ENCODE peak calls at places on chromosomes 5 and 9, in four cellular contexts. One of them, this sample, is unnamed.

GRCh38 chr9:93156475-93157008 is 22.5 kb upstream of the NINJ1 start:
- DNase-seq in GM12864: peak
- DNase-seq in tibial nerve: no peak
- DNase-seq in AG04450: no peak
- DNase-seq in this sample: peak

GRCh38 chr5:142699105-142699720 is 13.3 kb upstream of the FGF1 start:
- DNase-seq in GM12864: peak
- DNase-seq in tibial nerve: peak
- DNase-seq in AG04450: peak
- DNase-seq in this sample: peak

GRCh38 chr9:19102181-19102630 is 498 bp downstream of the HAUS6 start:
- DNase-seq in GM12864: no peak
- DNase-seq in tibial nerve: no peak
- DNase-seq in AG04450: no peak
- DNase-seq in this sample: peak

GRCh38 chr9:137027369-137028012 is 546 bp downstream of the ABCA2 start:
- DNase-seq in GM12864: no peak
- DNase-seq in tibial nerve: no peak
- DNase-seq in AG04450: no peak
- DNase-seq in this sample: no peak

GRCh38 chr9:16726023-16726422 is 144.4 kb downstream of the BNC2 start:
- DNase-seq in GM12864: no peak
- DNase-seq in tibial nerve: no peak
- DNase-seq in AG04450: no peak
- DNase-seq in this sample: no peak

GRCh38 chr9:87083986-87084385 is 136.7 kb upstream of the GAS1 start:
- DNase-seq in GM12864: no peak
- DNase-seq in tibial nerve: no peak
- DNase-seq in AG04450: no peak
- DNase-seq in this sample: no peak

GRCh38 chr9:16716631-16717030 is 153.8 kb downstream of the BNC2 start:
- DNase-seq in GM12864: no peak
- DNase-seq in tibial nerve: no peak
- DNase-seq in AG04450: no peak
- DNase-seq in this sample: no peak

GRCh38 chr9:114852050-114852594 is 46.3 kb upstream of the TNFSF15 start:
- DNase-seq in GM12864: no peak
- DNase-seq in tibial nerve: peak
- DNase-seq in AG04450: peak
- DNase-seq in this sample: no peak

GRCh38 chr5:2131196-2131595 is 248.5 kb upstream of the IRX4 start:
- DNase-seq in GM12864: no peak
- DNase-seq in tibial nerve: no peak
- DNase-seq in AG04450: no peak
- DNase-seq in this sample: no peak

GRCh38 chr5:94433393-94434149 is 184.8 kb downstream of the KIAA0825 start:
- DNase-seq in GM12864: no peak
- DNase-seq in tibial nerve: peak
- DNase-seq in AG04450: peak
- DNase-seq in this sample: no peak

GRCh38 chr5:73344835-73345234 is 103.7 kb downstream of the FOXD1 start:
- DNase-seq in GM12864: no peak
- DNase-seq in tibial nerve: no peak
- DNase-seq in AG04450: no peak
- DNase-seq in this sample: no peak

GRCh38 chr5:95861858-95862561 is 39.5 kb upstream of the GLRX start:
- DNase-seq in GM12864: no peak
- DNase-seq in tibial nerve: no peak
- DNase-seq in AG04450: no peak
- DNase-seq in this sample: no peak

GRCh38 chr5:41871866-41872265 is 1.6 kb upstream of the OXCT1 start:
- DNase-seq in GM12864: no peak
- DNase-seq in tibial nerve: no peak
- DNase-seq in AG04450: no peak
- DNase-seq in this sample: no peak

GRCh38 chr5:175092691-175093090 is 351.3 kb downstream of the DRD1 start:
- DNase-seq in GM12864: no peak
- DNase-seq in tibial nerve: no peak
- DNase-seq in AG04450: no peak
- DNase-seq in this sample: no peak

GRCh38 chr5:168066536-168067208 is 224.8 kb upstream of the WWC1 start:
- DNase-seq in GM12864: no peak
- DNase-seq in tibial nerve: no peak
- DNase-seq in AG04450: no peak
- DNase-seq in this sample: no peak

GRCh38 chr5:124468671-124469411 is 277.6 kb downstream of the ZNF608 start:
- DNase-seq in GM12864: no peak
- DNase-seq in tibial nerve: no peak
- DNase-seq in AG04450: no peak
- DNase-seq in this sample: no peak

GRCh38 chr5:112338681-112339337 is 80.3 kb downstream of the EPB41L4A start:
- DNase-seq in GM12864: no peak
- DNase-seq in tibial nerve: no peak
- DNase-seq in AG04450: no peak
- DNase-seq in this sample: no peak

GRCh38 chr9:130432796-130433167 is 12.0 kb upstream of the ASS1 start:
- DNase-seq in GM12864: no peak
- DNase-seq in tibial nerve: no peak
- DNase-seq in AG04450: no peak
- DNase-seq in this sample: no peak

GRCh38 chr5:170745481-170746061 is 38.0 kb upstream of the GABRP start:
- DNase-seq in GM12864: no peak
- DNase-seq in tibial nerve: no peak
- DNase-seq in AG04450: no peak
- DNase-seq in this sample: no peak

GRCh38 chr5:171067540-171068130 is 205.8 kb downstream of the RANBP17 start:
- DNase-seq in GM12864: no peak
- DNase-seq in tibial nerve: no peak
- DNase-seq in AG04450: no peak
- DNase-seq in this sample: no peak

GRCh38 chr5:110869927-110870326 is 131.1 kb downstream of the SLC25A46 start:
- DNase-seq in GM12864: no peak
- DNase-seq in tibial nerve: no peak
- DNase-seq in AG04450: no peak
- DNase-seq in this sample: no peak

DNA sequence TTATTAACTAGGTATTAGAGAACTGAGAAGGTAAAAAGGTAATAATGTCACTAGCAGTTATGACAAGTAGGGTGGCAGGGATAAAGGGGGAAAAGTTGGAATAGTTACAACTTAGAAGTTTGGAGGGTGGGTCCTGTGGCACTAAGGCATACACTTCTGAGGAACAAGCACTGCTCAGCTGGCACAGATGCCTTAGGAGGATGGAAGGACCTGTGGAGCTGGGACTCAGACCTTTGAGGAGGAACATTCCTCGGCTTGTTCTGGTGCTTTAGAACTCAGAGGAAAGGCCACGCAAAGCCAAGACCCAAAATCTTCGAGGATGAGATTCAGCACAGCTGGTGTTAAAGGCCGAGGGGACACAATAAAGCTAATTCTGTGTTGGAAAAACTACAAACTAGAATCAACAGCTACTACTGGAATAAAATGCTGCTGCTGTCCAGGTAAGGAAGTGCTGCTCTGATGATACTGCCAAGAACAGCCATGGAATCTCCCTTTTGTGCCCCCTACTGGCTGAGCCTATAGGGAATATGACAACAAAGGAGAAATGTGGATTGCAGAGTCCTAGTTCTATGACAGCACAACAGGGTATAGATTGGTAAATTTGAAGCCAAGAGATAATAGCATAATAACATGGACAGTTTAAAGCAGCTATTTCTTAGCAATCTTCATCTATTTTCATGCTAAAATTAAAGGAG is 126.7 kb downstream of the SLC25A46 start:
- DNase-seq in GM12864: peak
- DNase-seq in tibial nerve: no peak
- DNase-seq in AG04450: no peak
- DNase-seq in this sample: peak
- TF ChIP-seq CTCF in GM12864: peak
- TF ChIP-seq CTCF in tibial nerve: no peak
- TF ChIP-seq CTCF in AG04450: peak
- TF ChIP-seq CTCF in this sample: peak

GRCh38 chr5:146451411-146451810 is 4.3 kb downstream of the TCERG1 start:
- DNase-seq in GM12864: no peak
- DNase-seq in tibial nerve: no peak
- DNase-seq in AG04450: no peak
- DNase-seq in this sample: no peak
- TF ChIP-seq CTCF in GM12864: peak
- TF ChIP-seq CTCF in tibial nerve: no peak
- TF ChIP-seq CTCF in AG04450: peak
- TF ChIP-seq CTCF in this sample: no peak

GRCh38 chr5:129902806-129903205 is 1.5 kb upstream of the CHSY3 start:
- DNase-seq in GM12864: no peak
- DNase-seq in tibial nerve: no peak
- DNase-seq in AG04450: no peak
- DNase-seq in this sample: no peak

GRCh38 chr5:129903466-129904101 is 681 bp upstream of the CHSY3 start:
- DNase-seq in GM12864: no peak
- DNase-seq in tibial nerve: peak
- DNase-seq in AG04450: no peak
- DNase-seq in this sample: no peak

GRCh38 chr5:129904102-129904666 is at the start of gene CHSY3:
- DNase-seq in GM12864: no peak
- DNase-seq in tibial nerve: peak
- DNase-seq in AG04450: peak
- DNase-seq in this sample: peak

GRCh38 chr5:129904667-129905466 is 602 bp downstream of the CHSY3 start:
- DNase-seq in GM12864: no peak
- DNase-seq in tibial nerve: no peak
- DNase-seq in AG04450: no peak
- DNase-seq in this sample: peak

GRCh38 chr5:129899454-129899853 is 4.8 kb upstream of the CHSY3 start:
- DNase-seq in GM12864: no peak
- DNase-seq in tibial nerve: no peak
- DNase-seq in AG04450: no peak
- DNase-seq in this sample: no peak
- TF ChIP-seq CTCF in GM12864: no peak
- TF ChIP-seq CTCF in tibial nerve: peak
- TF ChIP-seq CTCF in AG04450: peak
- TF ChIP-seq CTCF in this sample: no peak

DNA sequence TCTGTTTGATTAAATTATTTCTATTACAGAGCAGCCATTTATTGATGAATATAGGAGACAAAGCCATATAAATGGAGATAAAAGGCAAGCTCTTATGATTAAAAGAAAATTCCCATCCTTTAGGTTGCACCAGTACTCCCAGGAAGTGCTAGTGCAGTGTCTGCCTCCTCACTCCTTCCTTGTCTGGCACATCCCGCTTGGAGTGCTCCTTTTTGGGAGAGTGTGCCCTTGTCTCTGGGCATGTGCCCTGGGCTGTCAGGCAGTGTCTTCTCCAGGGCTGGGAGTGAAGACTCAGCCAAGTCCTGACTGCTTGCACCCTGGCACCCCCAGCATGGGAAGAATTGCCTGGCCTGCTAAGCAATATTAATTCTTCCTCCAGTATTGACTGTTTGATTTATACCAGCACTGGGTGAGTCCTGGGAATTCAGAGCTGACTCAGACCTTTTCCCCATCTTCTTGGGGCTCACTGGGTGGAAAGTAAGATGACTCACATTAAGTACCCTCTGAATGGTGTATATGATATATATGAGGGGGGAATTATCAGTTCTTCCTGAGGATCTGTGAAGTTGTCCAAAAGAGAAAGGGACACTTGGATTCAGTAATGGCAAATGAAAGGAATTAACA is 62.1 kb downstream of the ZSWIM6 start:
- DNase-seq in GM12864: no peak
- DNase-seq in tibial nerve: no peak
- DNase-seq in AG04450: no peak
- DNase-seq in this sample: no peak
- TF ChIP-seq CTCF in GM12864: no peak
- TF ChIP-seq CTCF in tibial nerve: no peak
- TF ChIP-seq CTCF in AG04450: no peak
- TF ChIP-seq CTCF in this sample: no peak